ENCODE peak calls at places on chromosomes 11 and 22, in eight cellular contexts. F, R, U, I, Q, B, J and W are unnamed samples.

GRCh38 chr11:77003954-77004353 is 30.2 kb upstream of the B3GNT6 start:
- DNase-seq in R (no peak), B (no peak), F (no peak), Q (no peak), J (no peak), U (no peak), I (no peak), W (no peak)

GRCh38 chr22:46656856-46657654 is 36.9 kb downstream of the GRAMD4 start:
- DNase-seq in I (no peak), J (no peak), Q (no peak), R (no peak), U (no peak), F (no peak), B (no peak), W (no peak)

GRCh38 chr11:116835042-116835772 is 2.2 kb downstream of the APOA1 start:
- DNase-seq in Q (no peak), B (no peak), J (no peak), U (no peak), R (no peak), F (no peak), I (peak; percentile 71), W (no peak)

GRCh38 chr22:43160497-43161126 is 9.3 kb downstream of the TSPO start:
- DNase-seq in B (no peak), R (no peak), U (no peak), J (no peak), Q (no peak), F (no peak), I (no peak), W (no peak)

GRCh38 chr11:116697011-116697410 is 75.8 kb downstream of the BUD13 start:
- DNase-seq in U (no peak), Q (no peak), I (peak; percentile 66), B (no peak), J (no peak), F (peak; percentile 11), R (no peak), W (no peak)

GRCh38 chr11:8638300-8638699 is 44.2 kb downstream of the TRIM66 start:
- DNase-seq in F (no peak), J (peak; percentile 13), R (no peak), U (no peak), Q (no peak), I (no peak), B (no peak), W (no peak)

GRCh38 chr22:48451891-48452290 is 1375.8 kb downstream of the BRD1 start:
- DNase-seq in F (no peak), B (no peak), J (no peak), I (no peak), R (peak; percentile 35), U (peak; percentile 22), Q (no peak), W (no peak)

GRCh38 chr22:37002633-37003032 is 16.6 kb downstream of the TST start:
- DNase-seq in I (no peak), B (no peak), J (no peak), Q (no peak), R (no peak), U (no peak), F (no peak), W (no peak)

GRCh38 chr22:46754110-46754799 is 8.2 kb upstream of the TBC1D22A start:
- DNase-seq in U (peak; percentile 90), Q (peak; percentile 93), J (peak; percentile 99), R (peak; percentile 89), B (peak; percentile 74), F (no peak), I (no peak), W (peak; percentile 99)

GRCh38 chr11:67266424-67267187 is at the start of gene GRK2:
- DNase-seq in J (no peak), B (peak; percentile 65), U (peak; percentile 75), R (peak; percentile 72), F (peak; percentile 72), Q (peak; percentile 53), I (peak; percentile 75), W (peak; percentile 60)

GRCh38 chr11:69711824-69712801 is 8.3 kb upstream of the FGF19 start:
- DNase-seq in Q (no peak), B (no peak), I (peak; percentile 59), R (no peak), J (no peak), U (no peak), F (peak; percentile 55), W (no peak)

GRCh38 chr11:14643697-14644395 is at the start of gene PDE3B:
- DNase-seq in B (peak; percentile 48), I (peak; percentile 94), F (peak; percentile 87), R (peak; percentile 95), U (peak; percentile 88), Q (peak; percentile 84), J (peak; percentile 6), W (peak; percentile 58)

DNA sequence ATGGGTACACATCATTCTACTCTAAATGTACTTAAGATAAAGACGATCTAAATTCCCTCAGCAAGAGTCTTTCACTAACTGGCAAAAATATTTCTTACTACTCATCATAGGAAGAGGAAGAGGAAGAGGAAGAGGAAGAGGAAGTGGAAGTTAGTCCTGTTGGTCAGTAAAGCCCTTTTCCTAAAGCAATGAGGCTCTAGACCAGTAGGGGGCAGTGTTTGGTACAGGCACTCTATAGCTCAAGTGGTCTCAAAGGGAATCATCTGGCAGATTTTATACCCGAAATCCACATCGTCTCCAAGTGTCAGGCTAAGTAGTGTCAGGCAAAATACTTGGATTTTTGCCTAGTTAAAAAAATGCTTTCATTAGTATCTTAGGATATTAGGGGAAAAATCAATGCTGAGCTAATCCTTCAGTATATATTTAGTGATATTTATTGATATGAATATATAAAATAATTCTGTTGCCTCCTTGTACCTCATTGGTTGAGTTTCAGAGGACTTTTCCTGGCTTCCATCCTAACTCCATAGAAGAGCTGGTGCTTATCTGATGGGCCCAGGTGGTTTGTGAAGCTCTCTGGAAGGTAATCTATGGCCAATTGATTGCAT is 7.7 kb downstream of the BLID start:
- DNase-seq in U (no peak), B (no peak), Q (no peak), F (no peak), J (peak; percentile 67), R (no peak), I (peak; percentile 84), W (no peak)
- H3K27ac ChIP-seq in U (no peak overlapping the region), B (no peak overlapping the region), Q (peak overlapping the region; percentile 68), F (no peak overlapping the region), J (no peak overlapping the region), R (no peak overlapping the region), I (no peak overlapping the region), W (no peak overlapping the region)

DNA sequence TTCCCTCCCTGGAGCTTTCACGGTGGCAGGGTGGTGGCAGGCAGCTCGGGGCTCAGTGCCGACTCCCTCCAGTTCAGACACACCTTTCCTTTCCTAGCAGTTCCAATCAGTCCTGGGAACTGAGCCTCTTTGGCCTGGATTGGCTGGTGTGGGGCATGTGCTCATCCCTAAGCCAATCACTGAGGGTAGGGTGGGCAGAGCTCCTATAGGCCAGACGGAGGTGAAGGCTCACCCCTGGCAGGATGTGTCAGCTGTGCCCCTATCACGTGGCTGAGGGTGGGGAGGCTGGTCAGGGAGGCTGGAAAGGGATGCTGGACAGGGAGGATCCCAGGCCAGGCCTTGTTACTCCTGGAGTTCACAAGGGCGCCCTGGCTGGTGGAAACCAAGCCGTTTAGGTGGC is 40.2 kb downstream of the CACNA1I start:
- DNase-seq in J (no peak), I (no peak), U (no peak), Q (no peak), B (no peak), F (no peak), R (no peak), W (no peak)
- H3K4me3 ChIP-seq in J (no peak overlapping the region), I (no peak overlapping the region), U (no peak overlapping the region), Q (no peak overlapping the region), B (no peak overlapping the region), F (no peak overlapping the region), R (no peak overlapping the region), W (no peak overlapping the region)

GRCh38 chr11:57764527-57764926 is 2.9 kb downstream of the CTNND1 start:
- DNase-seq in Q (no peak), F (no peak), B (no peak), U (no peak), R (no peak), J (no peak), I (no peak), W (no peak)
- H3K27ac ChIP-seq in Q (peak overlapping the region; percentile 94), F (no peak overlapping the region), B (no peak overlapping the region), U (peak overlapping the region; percentile 7), R (no peak overlapping the region), J (no peak overlapping the region), I (no peak overlapping the region), W (peak overlapping the region; percentile 30)

GRCh38 chr11:46222485-46223251 is 54.8 kb upstream of the CREB3L1 start:
- DNase-seq in U (no peak), J (no peak), I (no peak), F (no peak), Q (no peak), B (no peak), R (no peak), W (no peak)
- H3K4me3 ChIP-seq in U (no peak overlapping the region), J (no peak overlapping the region), I (no peak overlapping the region), F (no peak overlapping the region), Q (no peak overlapping the region), B (no peak overlapping the region), R (no peak overlapping the region), W (no peak overlapping the region)

GRCh38 chr22:32791056-32791455 is 10.4 kb upstream of the TIMP3 start:
- DNase-seq in U (no peak), B (no peak), R (no peak), I (no peak), Q (no peak), J (no peak), F (no peak), W (no peak)

GRCh38 chr22:32793604-32794003 is 7.9 kb upstream of the TIMP3 start:
- DNase-seq in J (no peak), Q (no peak), I (no peak), B (no peak), U (no peak), R (no peak), F (no peak), W (no peak)

GRCh38 chr22:32785636-32786418 is 15.7 kb upstream of the TIMP3 start:
- DNase-seq in U (no peak), I (no peak), R (no peak), B (no peak), J (no peak), Q (no peak), F (no peak), W (no peak)

GRCh38 chr22:32788884-32789624 is 12.5 kb upstream of the TIMP3 start:
- DNase-seq in U (peak; percentile 61), R (no peak), F (no peak), B (no peak), J (no peak), I (no peak), Q (no peak), W (no peak)

DNA sequence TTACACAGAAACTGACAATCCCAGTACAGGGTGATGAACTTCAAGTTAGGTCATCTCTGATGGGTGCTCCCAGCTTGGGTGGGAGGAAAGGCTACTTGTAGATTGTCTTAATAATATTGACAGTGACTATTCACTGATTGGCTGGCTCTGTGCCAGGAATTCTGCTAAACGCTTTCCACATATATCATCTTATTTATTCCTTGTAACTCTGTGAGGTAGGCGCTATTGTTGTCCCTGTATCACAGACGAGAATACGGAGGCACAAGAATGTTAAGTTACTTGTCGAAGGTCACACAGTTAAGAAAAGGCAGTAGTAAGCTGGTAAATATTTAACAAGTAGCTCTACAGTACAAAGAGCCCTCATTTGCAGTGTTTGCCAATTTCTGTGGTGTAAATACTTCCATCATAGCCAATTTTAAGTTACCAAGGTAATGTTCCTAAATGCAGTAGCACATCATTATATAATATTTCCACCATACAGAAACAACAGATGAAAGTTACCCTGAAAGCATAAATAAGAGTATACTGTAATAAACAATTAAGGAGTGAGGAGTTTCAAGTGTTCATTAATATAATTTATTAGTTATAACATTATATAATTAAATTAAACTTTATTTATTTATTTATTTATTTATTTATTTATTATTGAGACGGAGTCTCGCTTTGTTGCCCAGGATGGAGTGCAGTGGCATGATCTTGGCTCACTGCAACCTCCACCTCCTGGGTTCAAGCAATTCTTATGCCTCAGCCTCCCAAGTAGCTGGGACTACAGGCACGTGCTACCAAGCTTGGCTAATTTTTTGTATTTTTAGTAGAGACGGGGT is 11.5 kb upstream of the TIMP3 start:
- DNase-seq in Q (no peak), J (no peak), B (no peak), U (no peak), R (no peak), F (no peak), I (no peak), W (no peak)
- H3K27ac ChIP-seq in Q (no peak overlapping the region), J (no peak overlapping the region), B (no peak overlapping the region), U (peak overlapping the region; percentile 42), R (peak overlapping the region; percentile 35), F (no peak overlapping the region), I (no peak overlapping the region), W (no peak overlapping the region)